ENCODE peak calls at places on chromosomes 11 and 22, in four cellular contexts. F, Z, C and X are unnamed samples.
A peak's percentile ranks its signal among the peaks of the same experiment; 100 is the strongest.

GRCh38 chr22:20550851-20551744 is 43.7 kb downstream of the MED15 start:
- DNase-seq in C (no peak), F (peak; percentile 82), Z (peak; percentile 65), X (peak; percentile 53)

GRCh38 chr22:20084547-20085413 is 4.7 kb downstream of the DGCR8 start:
- DNase-seq in Z (no peak), F (peak; percentile 74), C (no peak), X (no peak)

GRCh38 chr22:19488884-19489843 is 9.4 kb downstream of the CDC45 start:
- DNase-seq in Z (no peak), F (no peak), C (no peak), X (no peak)

GRCh38 chr11:1271002-1271401 is 38.4 kb downstream of the TOLLIP start:
- DNase-seq in F (peak; percentile 56), Z (no peak), C (no peak), X (no peak)

GRCh38 chr11:27100534-27100933 is 59.9 kb downstream of the BBOX1 start:
- DNase-seq in C (no peak), F (no peak), Z (no peak), X (no peak)

GRCh38 chr22:47092896-47093311 is 330.5 kb downstream of the TBC1D22A start:
- DNase-seq in C (no peak), F (no peak), Z (no peak), X (no peak)

GRCh38 chr22:37229805-37230672 is 14.0 kb downstream of the RAC2 start:
- DNase-seq in C (no peak), F (peak; percentile 97), Z (peak; percentile 92), X (no peak)

GRCh38 chr11:62401781-62402180 is 17.1 kb upstream of the SCGB1A1 start:
- DNase-seq in F (peak; percentile 64), C (no peak), Z (no peak), X (no peak)

GRCh38 chr22:19002684-19003038 is 66.6 kb upstream of the PRODH start:
- DNase-seq in C (no peak), F (no peak), Z (no peak), X (no peak)

GRCh38 chr11:117993988-117994741 is 8.0 kb downstream of the IL10RA start:
- DNase-seq in C (no peak), Z (no peak), F (peak; percentile 72), X (no peak)

GRCh38 chr11:15602779-15603178 is 488.1 kb downstream of the INSC start:
- DNase-seq in C (no peak), Z (no peak), F (no peak), X (no peak)

GRCh38 chr22:46935506-46936377 is 173.3 kb downstream of the TBC1D22A start:
- DNase-seq in F (no peak), C (no peak), Z (no peak), X (no peak)

GRCh38 chr22:36368359-36368983 is 19.3 kb downstream of the MYH9 start:
- DNase-seq in C (no peak), F (no peak), Z (no peak), X (no peak)

GRCh38 chr11:125128450-125128849 is 17.0 kb upstream of the TMEM218 start:
- DNase-seq in Z (no peak), C (no peak), F (no peak), X (no peak)

GRCh38 chr22:25899566-25899965 is 157.6 kb downstream of the MYO18B start:
- DNase-seq in Z (no peak), F (no peak), C (no peak), X (no peak)

GRCh38 chr11:125464266-125464662 is 31.8 kb downstream of the FEZ1 start:
- DNase-seq in F (no peak), Z (no peak), C (no peak), X (no peak)

GRCh38 chr11:64619196-64619595 is 28.2 kb downstream of the SLC22A12 start:
- DNase-seq in C (no peak), Z (no peak), F (no peak), X (peak; percentile 49)

GRCh38 chr22:26648011-26648497 is 9.3 kb upstream of the MIAT start:
- DNase-seq in Z (peak; percentile 60), F (peak; percentile 84), C (no peak), X (no peak)

GRCh38 chr22:37197451-37198289 is 9.6 kb upstream of the C1QTNF6 start:
- DNase-seq in F (peak; percentile 79), C (peak; percentile 55), Z (no peak), X (no peak)

GRCh38 chr11:58745705-58746364 is 14.1 kb upstream of the GLYAT start:
- DNase-seq in F (no peak), Z (no peak), C (no peak), X (no peak)

GRCh38 chr11:131005829-131006228 is 89.5 kb upstream of the SNX19 start:
- DNase-seq in Z (no peak), C (no peak), F (no peak), X (no peak)

GRCh38 chr11:126345283-126345682 is 10.2 kb upstream of the ST3GAL4 start:
- DNase-seq in Z (no peak), C (no peak), F (peak; percentile 82), X (no peak)

GRCh38 chr11:17827006-17827405 is 92.4 kb downstream of the KCNC1 start:
- DNase-seq in C (no peak), F (no peak), Z (no peak), X (no peak)

GRCh38 chr22:29030618-29031235 is 30.9 kb downstream of the C22orf31 start:
- DNase-seq in C (peak; percentile 93), Z (no peak), F (peak; percentile 80), X (peak; percentile 69)

GRCh38 chr11:121762820-121763219 is 310.1 kb upstream of the SORL1-AS1 start:
- DNase-seq in F (no peak), Z (no peak), C (no peak), X (no peak)

GRCh38 chr11:99911116-99911515 is 776.0 kb upstream of the ARHGAP42 start:
- DNase-seq in C (no peak), Z (no peak), F (no peak), X (no peak)

GRCh38 chr11:17890333-17890732 is 122.5 kb downstream of the SERGEF start:
- DNase-seq in C (no peak), F (no peak), Z (no peak), X (no peak)

GRCh38 chr22:28029201-28029948 is 110.3 kb upstream of the PITPNB start:
- DNase-seq in F (peak; percentile 84), Z (no peak), C (peak; percentile 89), X (no peak)

GRCh38 chr11:32161293-32161692 is 70.4 kb downstream of the RCN1 start:
- DNase-seq in F (no peak), Z (no peak), C (no peak), X (no peak)

GRCh38 chr11:18594999-18595749 is 4.4 kb upstream of the MISFA start:
- DNase-seq in C (no peak), Z (no peak), F (no peak), X (no peak)

GRCh38 chr11:73186294-73186850 is 31.7 kb upstream of the P2RY2 start:
- DNase-seq in C (no peak), F (no peak), Z (no peak), X (no peak)

GRCh38 chr11:109019342-109019936 is 354.6 kb downstream of the DDX10 start:
- DNase-seq in Z (no peak), F (no peak), C (no peak), X (no peak)

GRCh38 chr22:22380098-22381030 is 128.2 kb downstream of the ZNF280B start:
- DNase-seq in F (peak; percentile 90), C (no peak), Z (no peak), X (no peak)

GRCh38 chr22:46654927-46655595 is 34.9 kb downstream of the GRAMD4 start:
- DNase-seq in Z (no peak), F (no peak), C (no peak), X (no peak)

GRCh38 chr11:9462172-9462799 is 1.5 kb downstream of the ZNF143 start:
- DNase-seq in C (no peak), Z (no peak), F (peak; percentile 54), X (no peak)

GRCh38 chr11:111001986-111002616 is 243.4 kb upstream of the POU2AF2 start:
- DNase-seq in Z (no peak), F (no peak), C (no peak), X (no peak)

GRCh38 chr11:65663634-65664200 is 1.0 kb upstream of the RELA start:
- DNase-seq in Z (peak; percentile 49), F (peak; percentile 89), C (peak; percentile 62), X (peak; percentile 33)

GRCh38 chr11:2188745-2189144 is 17.1 kb upstream of the TH start:
- DNase-seq in C (no peak), F (no peak), Z (no peak), X (no peak)

DNA sequence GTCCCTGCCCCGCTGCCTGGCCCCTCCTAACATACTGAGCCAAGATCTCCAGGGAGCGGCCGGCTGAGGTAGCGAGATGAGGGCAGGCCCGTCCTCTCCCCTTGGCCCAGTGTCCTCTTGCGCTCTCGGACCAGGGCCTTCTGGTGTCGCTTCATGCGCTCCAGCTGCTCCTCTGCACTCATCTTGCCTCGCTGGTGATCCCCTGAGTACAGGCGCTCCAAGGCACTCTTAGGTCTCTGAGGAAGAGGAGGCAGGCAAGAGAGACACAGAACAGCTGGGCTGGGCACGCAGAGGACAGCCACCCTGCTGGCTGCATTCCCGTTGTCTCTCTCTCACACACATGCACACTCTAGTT is 50.6 kb downstream of the C11orf58 start:
- DNase-seq in Z (no peak), C (no peak), F (peak; percentile 70), X (no peak)
- H3K27ac ChIP-seq in Z (no peak overlapping the region), C (no peak overlapping the region), F (peak overlapping the region; percentile 2), X (no peak overlapping the region)

GRCh38 chr11:72075109-72075508 is 5.2 kb downstream of the NUMA1 start:
- DNase-seq in Z (no peak), F (no peak), C (no peak), X (no peak)
- H3K27ac ChIP-seq in Z (no peak overlapping the region), F (peak overlapping the region; percentile 69), C (no peak overlapping the region), X (no peak overlapping the region)

DNA sequence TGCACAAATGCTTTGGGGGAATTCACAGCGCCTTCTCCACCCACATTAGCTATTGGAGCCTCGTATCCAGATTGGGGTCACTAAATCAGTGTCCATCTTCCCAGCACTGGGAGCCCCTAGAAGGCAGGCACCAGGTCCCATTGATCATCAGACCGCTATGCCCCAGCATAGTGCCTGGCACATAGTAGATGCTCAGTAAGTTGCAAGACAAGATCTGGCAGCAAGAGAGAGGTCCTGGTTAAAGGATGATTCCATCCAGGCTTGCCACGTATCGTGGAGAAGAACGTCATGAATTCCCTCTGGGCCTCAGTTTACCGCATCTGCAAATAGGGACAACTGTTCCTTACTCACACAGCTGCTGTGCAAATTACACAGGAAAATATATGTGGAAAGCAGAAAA is 1.7 kb downstream of the TMEM184B start:
- DNase-seq in Z (no peak), F (no peak), C (no peak), X (no peak)
- H3K27ac ChIP-seq in Z (no peak overlapping the region), F (peak overlapping the region; percentile 37), C (no peak overlapping the region), X (peak overlapping the region; percentile 95)

DNA sequence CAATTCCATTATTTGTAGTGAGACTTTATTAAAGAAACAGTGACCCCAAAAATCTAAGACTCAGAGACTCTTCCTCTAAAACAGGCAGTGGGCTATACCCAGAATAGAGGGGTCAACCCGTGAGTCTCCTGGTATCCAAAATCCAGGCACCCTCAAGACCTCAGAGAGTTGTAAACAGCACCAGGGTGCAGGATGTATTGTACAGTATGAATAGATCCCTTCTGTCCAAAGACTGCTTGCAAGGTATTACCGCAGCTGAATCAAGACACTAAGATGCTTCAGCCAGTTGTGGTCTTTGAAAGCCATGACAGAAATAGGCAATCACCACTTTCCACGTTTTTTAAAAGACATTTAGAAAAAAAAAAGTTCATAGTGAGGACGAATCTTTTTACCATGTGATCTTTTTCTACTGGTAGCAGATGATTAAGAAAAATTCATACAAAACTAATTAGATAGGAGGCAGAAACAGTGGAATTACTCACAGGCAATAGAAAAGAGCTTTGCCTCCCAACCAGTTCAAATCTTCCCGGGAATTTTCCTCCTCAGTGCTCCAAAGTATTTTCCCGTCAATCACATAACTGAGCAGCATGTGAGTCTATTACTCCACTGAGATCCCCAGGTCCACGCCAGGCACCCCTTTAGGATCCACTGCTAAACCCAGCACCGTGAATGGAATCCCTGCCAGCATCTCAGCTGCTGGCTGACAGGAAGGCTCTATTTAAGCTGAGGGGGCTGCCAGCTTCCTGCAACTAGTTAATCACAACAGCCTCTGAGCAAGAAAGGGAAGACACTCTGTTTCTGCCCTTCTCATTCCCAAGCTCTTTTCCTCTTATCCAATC is 113.1 kb downstream of the ETS1 start:
- DNase-seq in C (no peak), F (no peak), Z (no peak), X (no peak)
- H3K27ac ChIP-seq in C (no peak overlapping the region), F (peak overlapping the region; percentile 85), Z (peak overlapping the region; percentile 68), X (no peak overlapping the region)